ENCODE peak calls at places on chromosomes 3 and 15, in nine cellular contexts. H is upper lobe of left lung, P is stomach, F is K562, A is SK-N-MC, K is SK-N-SH, I is GM23338, Q is spleen, V is HL-60. X is an unnamed sample.

GRCh38 chr3:181880339-181880738 is 168.6 kb downstream of the SOX2 start:
- DNase-seq in A (no peak), K (peak; percentile 41), Q (no peak), I (no peak), P (no peak), H (no peak), F (no peak), V (no peak), X (no peak)

GRCh38 chr15:73964736-73965093 is 27.4 kb downstream of the STOML1 start:
- DNase-seq in A (no peak), I (peak; percentile 95), H (peak; percentile 79), K (peak; percentile 82), Q (peak; percentile 94), F (peak; percentile 81), V (peak; percentile 39), P (peak; percentile 88), X (peak; percentile 99)

GRCh38 chr3:129665024-129665768 is 58.7 kb upstream of the PLXND1 start:
- DNase-seq in I (no peak), A (no peak), P (no peak), Q (no peak), H (no peak), K (no peak), V (no peak), F (no peak), X (no peak)

GRCh38 chr3:20074226-20075063 is 34.2 kb downstream of the KAT2B start:
- DNase-seq in F (no peak), I (no peak), V (no peak), K (no peak), A (no peak), H (no peak), P (no peak), Q (no peak), X (no peak)

GRCh38 chr15:34709866-34710265 is 44.9 kb downstream of the GJD2 start:
- DNase-seq in V (no peak), P (no peak), K (no peak), F (no peak), I (no peak), H (no peak), A (no peak), Q (no peak), X (no peak)

GRCh38 chr15:34147371-34148140 is 45.7 kb downstream of the PGBD4 start:
- DNase-seq in I (no peak), V (no peak), K (no peak), A (no peak), Q (no peak), P (no peak), H (no peak), F (no peak), X (no peak)

GRCh38 chr3:172259191-172259590 is 189.1 kb downstream of the GHSR start:
- DNase-seq in H (no peak), K (no peak), P (no peak), F (no peak), Q (no peak), A (no peak), I (no peak), V (no peak), X (no peak)

GRCh38 chr15:22968356-22968755 is 11.8 kb downstream of the CYFIP1 start:
- DNase-seq in H (no peak), I (no peak), P (no peak), V (no peak), F (no peak), K (no peak), A (no peak), Q (peak; percentile 8), X (no peak)

GRCh38 chr15:62352817-62353216 is 187.7 kb upstream of the C2CD4B start:
- DNase-seq in K (no peak), Q (no peak), I (no peak), A (no peak), H (no peak), F (no peak), P (no peak), V (no peak), X (no peak)

GRCh38 chr3:134361162-134361831 is 12.9 kb downstream of the AMOTL2 start:
- DNase-seq in A (no peak), Q (peak; percentile 59), H (peak; percentile 19), V (no peak), K (no peak), I (no peak), F (no peak), P (peak; percentile 25), X (no peak)

GRCh38 chr3:95097493-95097892 is 1034.6 kb downstream of the NSUN3 start:
- DNase-seq in A (no peak), F (peak; percentile 6), H (no peak), V (no peak), K (no peak), Q (no peak), I (no peak), P (peak; percentile 29), X (no peak)

GRCh38 chr3:156187146-156187769 is 66.9 kb downstream of the KCNAB1 start:
- DNase-seq in I (no peak), Q (no peak), A (no peak), K (no peak), H (no peak), P (no peak), F (no peak), V (no peak), X (no peak)

GRCh38 chr3:157099337-157100078 is 60.4 kb downstream of the CCNL1 start:
- DNase-seq in I (no peak), A (no peak), F (no peak), K (no peak), H (peak; percentile 57), P (no peak), Q (no peak), V (no peak), X (no peak)

GRCh38 chr3:67635257-67635656 is 19.2 kb downstream of the SUCLG2 start:
- DNase-seq in P (no peak), K (no peak), F (no peak), Q (no peak), A (no peak), V (no peak), H (no peak), I (no peak), X (no peak)

GRCh38 chr15:22902046-22902445 is 63.6 kb downstream of the NIPA2 start:
- DNase-seq in K (no peak), Q (peak; percentile 62), H (no peak), I (no peak), F (no peak), P (no peak), V (no peak), A (no peak), X (no peak)

GRCh38 chr3:13073042-13073906 is at the start of gene IQSEC1:
- DNase-seq in F (no peak), V (no peak), Q (peak; percentile 94), K (peak; percentile 94), A (no peak), I (peak; percentile 90), P (peak; percentile 57), H (peak; percentile 36), X (no peak)

GRCh38 chr3:139455855-139456254 is 20.5 kb downstream of the RBP2 start:
- DNase-seq in H (no peak), P (no peak), F (peak; percentile 6), Q (no peak), A (no peak), K (peak; percentile 26), I (peak; percentile 70), V (no peak), X (no peak)

GRCh38 chr3:136070953-136071949 is 105.7 kb downstream of the PPP2R3A start:
- DNase-seq in P (no peak), F (peak; percentile 2), I (peak; percentile 33), K (no peak), H (no peak), A (no peak), V (no peak), Q (no peak), X (no peak)

DNA sequence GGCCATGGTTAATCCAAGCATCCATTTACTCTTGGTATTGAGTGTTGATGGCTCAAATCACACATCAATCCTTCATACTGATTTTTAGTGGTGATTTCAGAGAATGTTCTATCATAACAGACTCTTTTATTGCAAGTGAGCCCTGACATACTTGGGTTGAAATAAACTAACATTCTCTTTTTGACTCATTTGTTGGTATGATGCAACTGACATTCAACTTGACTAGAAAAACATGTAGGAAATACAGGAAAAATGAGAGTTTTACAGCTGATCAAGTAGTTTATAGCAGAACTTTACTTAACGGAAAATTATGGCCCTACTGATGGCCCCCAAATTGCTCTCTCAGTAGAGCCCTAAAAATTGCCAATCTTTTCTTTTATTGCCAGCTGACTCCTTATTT is 173.9 kb upstream of the CD96 start:
- DNase-seq in H (no peak), A (no peak), K (no peak), Q (no peak), P (no peak), F (no peak), V (no peak), I (no peak), X (no peak)
- TF ChIP-seq POLR2AphosphoS5 in H (no peak), A (no peak), K (no peak), Q (no peak), P (no peak), F (no peak), V (no peak), I (no peak), X (no peak)

DNA sequence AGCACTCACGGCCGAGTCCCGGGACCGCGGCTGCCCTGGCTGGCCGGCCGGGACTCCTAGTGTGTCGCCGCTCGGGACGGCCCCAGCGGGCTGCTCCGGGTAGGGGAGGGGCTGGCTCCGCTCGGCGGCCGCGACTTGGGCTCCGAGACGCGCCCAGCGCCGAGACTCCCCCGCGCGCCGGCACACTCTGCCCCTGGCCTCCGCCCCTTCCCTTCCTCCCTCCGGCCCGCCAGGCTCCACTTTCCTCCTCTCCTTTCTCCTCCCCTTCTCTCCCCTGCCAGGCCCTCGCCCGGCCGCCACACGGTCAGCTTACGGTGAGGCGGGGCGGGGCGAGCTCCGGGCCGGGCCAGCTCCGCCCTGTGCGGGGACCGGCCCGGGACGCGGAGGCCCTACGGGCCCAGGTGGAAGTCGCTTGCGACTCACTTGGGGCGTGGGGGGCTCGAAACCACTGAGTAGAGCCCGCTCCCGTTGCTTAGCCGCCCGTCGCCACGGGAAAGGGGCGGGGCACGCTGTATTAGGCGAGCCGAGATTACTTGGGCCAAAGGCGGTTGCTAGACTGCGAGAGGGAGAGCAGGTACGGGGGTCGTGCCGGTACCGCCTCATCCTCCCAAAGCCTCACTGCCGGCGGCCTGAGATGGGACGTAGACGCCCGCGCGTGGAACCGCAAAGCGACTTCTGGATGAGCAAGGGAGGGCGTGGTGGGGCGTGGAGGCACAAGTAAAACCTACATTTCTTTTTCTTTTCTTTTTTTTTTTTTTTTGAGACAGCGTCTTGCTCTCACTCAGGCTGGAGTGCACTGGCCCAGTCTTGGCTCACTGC is at the start of gene ITGB5:
- DNase-seq in F (peak; percentile 74), Q (peak; percentile 86), K (peak; percentile 90), I (peak; percentile 86), A (no peak), V (no peak), H (peak; percentile 76), P (peak; percentile 83), X (peak; percentile 94)
- TF ChIP-seq POLR2AphosphoS5 in F (peak; percentile 64), Q (peak; percentile 79), K (peak; percentile 37), I (peak; percentile 71), A (peak; percentile 60), V (no peak), H (peak; percentile 46), P (peak; percentile 31), X (peak; percentile 75)

GRCh38 chr3:45972534-45973402 is 22.9 kb downstream of the FYCO1 start:
- DNase-seq in P (no peak), I (no peak), V (peak; percentile 89), A (no peak), Q (no peak), F (no peak), H (peak; percentile 84), K (no peak), X (no peak)
- TF ChIP-seq POLR2AphosphoS5 in P (no peak), I (no peak), V (peak; percentile 36), A (no peak), Q (no peak), F (no peak), H (peak; percentile 46), K (no peak), X (peak; percentile 38)

GRCh38 chr15:48975713-48976419 is 12.1 kb upstream of the SHC4 start:
- DNase-seq in Q (peak; percentile 93), A (peak; percentile 24), V (peak; percentile 32), P (peak; percentile 75), I (peak; percentile 92), F (peak; percentile 89), H (peak; percentile 76), K (peak; percentile 93), X (peak; percentile 94)
- TF ChIP-seq POLR2AphosphoS5 in Q (peak; percentile 50), A (peak; percentile 24), V (no peak), P (no peak), I (no peak), F (no peak), H (no peak), K (peak; percentile 35), X (peak; percentile 60)